ENCODE peak calls at places on chromosomes 1 and 21, in ten cellular contexts. B is CD8-positive, alpha-beta memory T cell; V is upper lobe of right lung; U is left lung; J is SJSA1; I is uterus; D is iPS DF 6.9; O is effector memory CD4-positive, alpha-beta T cell; C is psoas muscle; N is ascending aorta. L is an unnamed sample.

GRCh38 chr1:156146006-156146748 is 7.2 kb upstream of the SEMA4A start:
- DNase-seq in B (no peak), V (peak; percentile 83), U (peak; percentile 78), J (peak; percentile 80), I (no peak), D (no peak), O (no peak), C (peak; percentile 78), N (peak; percentile 87), L (peak; percentile 72)

GRCh38 chr1:116446686-116447085 is 73.6 kb downstream of the ATP1A1 start:
- DNase-seq in B (no peak), V (no peak), U (no peak), J (no peak), I (no peak), D (no peak), O (no peak), C (no peak), N (no peak), L (no peak)

GRCh38 chr1:46532498-46533178 is 18.8 kb downstream of the KNCN start:
- DNase-seq in B (peak; percentile 65), V (peak; percentile 85), U (peak; percentile 65), J (peak; percentile 40), I (peak; percentile 58), D (no peak), O (peak; percentile 28), C (peak; percentile 83), N (peak; percentile 80), L (peak; percentile 63)

GRCh38 chr21:45822429-45823099 is 159.0 kb upstream of the COL6A1 start:
- DNase-seq in B (no peak), V (no peak), U (no peak), J (no peak), I (no peak), D (no peak), O (no peak), C (no peak), N (no peak), L (no peak)

GRCh38 chr1:101075926-101076325 is 50.3 kb upstream of the DPH5 start:
- DNase-seq in B (no peak), V (no peak), U (no peak), J (no peak), I (no peak), D (no peak), O (no peak), C (no peak), N (no peak), L (no peak)

GRCh38 chr1:204344665-204345064 is 15.1 kb downstream of the PLEKHA6 start:
- DNase-seq in B (no peak), V (no peak), U (no peak), J (no peak), I (no peak), D (no peak), O (no peak), C (no peak), N (no peak), L (no peak)

GRCh38 chr21:35398366-35398982 is 349.4 kb upstream of the RUNX1 start:
- DNase-seq in B (no peak), V (no peak), U (no peak), J (peak; percentile 20), I (no peak), D (no peak), O (no peak), C (no peak), N (no peak), L (no peak)

GRCh38 chr1:234478481-234479309 is at the start of gene TARBP1:
- DNase-seq in B (peak; percentile 44), V (peak; percentile 88), U (peak; percentile 68), J (peak; percentile 90), I (peak; percentile 51), D (peak; percentile 29), O (peak; percentile 51), C (peak; percentile 86), N (peak; percentile 81), L (peak; percentile 82)

DNA sequence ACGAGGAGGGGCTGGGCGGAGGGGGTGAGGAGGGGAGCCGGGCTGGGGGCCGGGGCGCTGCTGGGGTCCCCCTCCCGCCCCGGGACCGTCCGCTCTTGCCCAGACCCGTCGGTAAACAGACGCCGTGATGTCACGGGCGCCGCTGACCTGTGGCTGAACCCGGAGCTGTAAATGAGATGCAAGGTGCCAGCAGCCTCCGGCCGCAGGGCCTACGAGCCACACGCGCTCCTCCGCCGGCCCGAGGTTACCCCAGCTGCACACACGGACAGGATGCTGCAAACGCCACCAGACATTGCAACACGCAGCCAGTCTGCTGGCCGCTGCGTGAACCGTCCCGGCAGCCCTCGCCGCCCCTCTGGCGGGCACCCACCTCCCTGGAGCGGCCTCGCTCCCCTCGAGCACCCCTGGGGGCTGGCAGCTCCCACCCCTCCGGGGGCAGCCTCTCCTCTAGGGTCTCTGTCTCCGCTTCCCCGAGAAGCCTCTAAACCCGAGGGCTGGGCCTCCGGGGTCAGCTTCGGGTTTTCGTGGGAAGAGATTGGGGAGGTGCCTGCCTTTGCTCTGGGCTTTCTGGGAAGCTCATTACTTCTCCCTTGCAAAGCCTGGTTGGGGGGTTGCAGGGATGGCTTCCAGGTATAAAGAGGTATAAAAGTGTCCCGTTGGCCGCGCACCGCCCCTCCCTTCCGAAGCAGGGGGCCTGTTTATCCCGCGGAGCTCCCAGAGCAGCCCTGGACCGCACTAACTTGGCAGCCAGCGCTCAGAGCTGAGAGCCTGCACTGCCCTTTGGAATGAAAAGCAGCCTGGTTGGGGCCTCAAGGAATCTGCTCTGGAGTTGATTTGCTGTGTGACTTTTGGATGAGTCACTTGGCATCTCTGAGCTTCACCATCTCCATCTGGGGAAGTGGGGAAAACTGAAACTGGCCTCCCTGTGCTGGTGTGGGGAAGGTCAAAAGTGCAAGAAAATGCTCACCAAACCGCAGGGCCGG is 21.9 kb downstream of the DHRS3 start:
- DNase-seq in B (no peak), V (peak; percentile 94), U (peak; percentile 90), J (peak; percentile 55), I (peak; percentile 88), D (no peak), O (no peak), C (peak; percentile 96), N (peak; percentile 96), L (no peak)
- H3K4me3 ChIP-seq in B (no peak overlapping the region), V (peak overlapping the region; percentile 43), U (no peak overlapping the region), J (peak overlapping the region; percentile 19), I (peak overlapping the region; percentile 39), D (peak overlapping the region; percentile 45), O (peak overlapping the region; percentile 23), C (peak overlapping the region; percentile 63), N (peak overlapping the region; percentile 52), L (no peak overlapping the region)

GRCh38 chr21:23950344-23950743 is 1656.9 kb downstream of the MRPL39 start:
- DNase-seq in B (no peak), V (no peak), U (no peak), J (no peak), I (no peak), D (no peak), O (no peak), C (no peak), N (no peak), L (no peak)

GRCh38 chr21:23949493-23949892 is 1657.8 kb downstream of the MRPL39 start:
- DNase-seq in B (no peak), V (no peak), U (no peak), J (no peak), I (no peak), D (no peak), O (no peak), C (no peak), N (no peak), L (no peak)

GRCh38 chr21:23951251-23951650 is 1656.0 kb downstream of the MRPL39 start:
- DNase-seq in B (no peak), V (no peak), U (no peak), J (no peak), I (no peak), D (no peak), O (no peak), C (no peak), N (no peak), L (no peak)

GRCh38 chr21:23955130-23955873 is 1652.0 kb downstream of the MRPL39 start:
- DNase-seq in B (no peak), V (no peak), U (no peak), J (no peak), I (no peak), D (no peak), O (no peak), C (no peak), N (no peak), L (no peak)

GRCh38 chr21:23952269-23952668 is 1655.0 kb downstream of the MRPL39 start:
- DNase-seq in B (no peak), V (no peak), U (no peak), J (no peak), I (no peak), D (no peak), O (no peak), C (no peak), N (no peak), L (no peak)
- H3K4me1 ChIP-seq in B (peaks cover 8% of the 10 kb centered on the region), V (no peaks in the 10 kb centered on the region), U (no peaks in the 10 kb centered on the region), J (no peaks in the 10 kb centered on the region), I (no peaks in the 10 kb centered on the region), D (no peaks in the 10 kb centered on the region), O (no peaks in the 10 kb centered on the region), C (no peaks in the 10 kb centered on the region), N (no peaks in the 10 kb centered on the region), L (peaks cover 6% of the 10 kb centered on the region)

GRCh38 chr1:151993084-151993733 is 450 bp downstream of the S100A10 start:
- DNase-seq in B (peak; percentile 30), V (peak; percentile 83), U (no peak), J (no peak), I (peak; percentile 28), D (no peak), O (peak; percentile 9), C (peak; percentile 65), N (peak; percentile 78), L (peak; percentile 46)
- H3K4me3 ChIP-seq in B (peak overlapping the region; percentile 79), V (peak overlapping the region; percentile 77), U (peak overlapping the region; percentile 84), J (peak overlapping the region; percentile 85), I (peak overlapping the region; percentile 86), D (peak overlapping the region; percentile 66), O (peak overlapping the region; percentile 96), C (peak overlapping the region; percentile 78), N (peak overlapping the region; percentile 73), L (peak overlapping the region; percentile 88)

GRCh38 chr1:24748191-24749121 is 3.2 kb downstream of the CLIC4 start:
- DNase-seq in B (no peak), V (no peak), U (no peak), J (no peak), I (no peak), D (no peak), O (no peak), C (no peak), N (peak; percentile 39), L (no peak)

GRCh38 chr1:24742090-24742938 is 2.9 kb upstream of the CLIC4 start:
- DNase-seq in B (no peak), V (no peak), U (no peak), J (peak; percentile 95), I (peak; percentile 3), D (no peak), O (no peak), C (no peak), N (no peak), L (no peak)

GRCh38 chr1:24743404-24744211 is 1.6 kb upstream of the CLIC4 start:
- DNase-seq in B (no peak), V (no peak), U (no peak), J (peak; percentile 77), I (peak; percentile 19), D (no peak), O (no peak), C (no peak), N (peak; percentile 80), L (no peak)

GRCh38 chr1:24745711-24746582 is 700 bp downstream of the CLIC4 start:
- DNase-seq in B (no peak), V (peak; percentile 77), U (no peak), J (peak; percentile 65), I (peak; percentile 71), D (no peak), O (no peak), C (peak; percentile 66), N (peak; percentile 90), L (peak; percentile 6)

GRCh38 chr1:24744911-24745710 is at the start of gene CLIC4:
- DNase-seq in B (peak; percentile 98), V (peak; percentile 100), U (peak; percentile 100), J (peak; percentile 100), I (peak; percentile 100), D (peak; percentile 90), O (peak; percentile 99), C (peak; percentile 100), N (peak; percentile 100), L (peak; percentile 98)
- H3K4me1 ChIP-seq in B (no peaks in the 10 kb centered on the region), V (peaks cover 11% of the 10 kb centered on the region), U (peaks cover 64% of the 10 kb centered on the region), J (peaks cover 35% of the 10 kb centered on the region), I (peaks cover 7% of the 10 kb centered on the region), D (peaks cover 7% of the 10 kb centered on the region), O (no peaks in the 10 kb centered on the region), C (no peaks in the 10 kb centered on the region), N (peaks cover 12% of the 10 kb centered on the region), L (peaks cover 26% of the 10 kb centered on the region)